ENCODE peak calls at places on chromosome 20, in ten cellular contexts. T is posterior cingulate gyrus; W is NCI-H2227 treated with DMSO at 0.1 percent for 48 hours; J is fibroblast of pulmonary artery; L is stimulated activated CD4-positive, alpha-beta T cell treated with anti-CD3 and anti-CD28 coated beads, TNF-alpha, amount 100 ng/mL, for 24 hours; V is vagina; H is SW 1271; E is hippocampal formation; I is caudate nucleus; Y is amniotic epithelial cell. S is an unnamed sample.

GRCh38 chr20:4062721-4063606 is 47.6 kb upstream of the RNF24 start:
- DNase-seq in H (no peak), L (no peak), I (no peak), E (no peak), V (no peak), Y (peak), J (no peak), T (no peak), W (no peak), S (peak)

GRCh38 chr20:49615401-49616153 is 47.6 kb upstream of the PTGIS start:
- DNase-seq in J (no peak), Y (no peak), L (no peak), V (no peak), H (no peak), T (peak), W (no peak), I (no peak), E (no peak), S (no peak)

GRCh38 chr20:63009988-63010769 is 3.4 kb upstream of the BHLHE23 start:
- DNase-seq in J (peak), H (no peak), L (peak), V (no peak), I (no peak), Y (peak), W (no peak), E (no peak), T (no peak), S (no peak)

GRCh38 chr20:1595333-1595732 is 24.5 kb downstream of the SIRPB1 start:
- DNase-seq in V (no peak), L (no peak), I (no peak), T (no peak), W (no peak), E (no peak), H (no peak), J (no peak), Y (no peak), S (no peak)

GRCh38 chr20:63175031-63175895 is 40.7 kb downstream of the YTHDF1 start:
- DNase-seq in I (no peak), Y (no peak), H (no peak), L (no peak), V (no peak), T (no peak), E (no peak), J (no peak), W (no peak), S (no peak)

GRCh38 chr20:6708010-6708409 is 59.5 kb upstream of the BMP2 start:
- DNase-seq in W (no peak), J (peak), I (no peak), H (no peak), V (no peak), T (no peak), Y (peak), E (no peak), L (no peak), S (peak)

GRCh38 chr20:64050261-64051032 is 1.0 kb upstream of the SOX18 start:
- DNase-seq in J (no peak), T (no peak), V (no peak), L (no peak), E (no peak), H (no peak), W (no peak), Y (no peak), I (no peak), S (no peak)

GRCh38 chr20:36210561-36210960 is 25.7 kb upstream of the AAR2 start:
- DNase-seq in Y (no peak), W (no peak), I (no peak), V (no peak), J (no peak), L (no peak), E (no peak), H (no peak), T (no peak), S (peak)

GRCh38 chr20:32252189-32252588 is 25.3 kb upstream of the KIF3B start:
- DNase-seq in Y (no peak), W (no peak), I (no peak), E (no peak), V (no peak), T (no peak), J (no peak), L (peak), H (no peak), S (no peak)

GRCh38 chr20:2889209-2889608 is 15.9 kb downstream of the PTPRA start:
- DNase-seq in I (no peak), E (no peak), Y (no peak), T (no peak), V (no peak), H (no peak), J (no peak), L (no peak), W (no peak), S (no peak)

S was measured in RWPE2.